ENCODE peak calls at places on chromosome 4, in five cellular contexts. Q is AG08396; C is hypothalamus; L is PC-3; J is stimulated activated CD4-positive, alpha-beta T cell treated with anti-CD3 and anti-CD28 coated beads, Interleukin-15, amount 100 ng/mL, for 1 hour. N is an unnamed sample.

GRCh38 chr4:98474408-98474844 is 184.0 kb downstream of the TSPAN5 start:
- DNase-seq in Q (no peak), C (no peak), L (peak), J (no peak), N (no peak)

GRCh38 chr4:175705407-175705806 is 106.7 kb downstream of the GPM6A start:
- DNase-seq in Q (no peak), C (peak), L (no peak), J (no peak), N (no peak)

GRCh38 chr4:31016322-31017061 is 296.3 kb downstream of the PCDH7 start:
- DNase-seq in Q (no peak), C (no peak), L (no peak), J (no peak), N (no peak)

GRCh38 chr4:1411436-1412375 is 5.5 kb upstream of the NKX1-1 start:
- DNase-seq in Q (peak), C (no peak), L (no peak), J (no peak), N (no peak)

GRCh38 chr4:99636422-99636821 is 21.2 kb downstream of the C4orf54 start:
- DNase-seq in Q (no peak), C (no peak), L (no peak), J (no peak), N (no peak)

GRCh38 chr4:150033937-150034336 is 44.3 kb upstream of the DCLK2 start:
- DNase-seq in Q (no peak), C (no peak), L (peak), J (no peak), N (no peak)

GRCh38 chr4:141711211-141711610 is 74.8 kb downstream of the IL15 start:
- DNase-seq in Q (peak), C (no peak), L (peak), J (no peak), N (no peak)

GRCh38 chr4:77187231-77187630 is 30.2 kb downstream of the CCNG2 start:
- DNase-seq in Q (no peak), C (no peak), L (no peak), J (no peak), N (no peak)

GRCh38 chr4:172392741-172393140 is 579.5 kb downstream of the GALNTL6 start:
- DNase-seq in Q (no peak), C (no peak), L (no peak), J (no peak), N (no peak)

GRCh38 chr4:13921805-13922204 is 294.3 kb upstream of the BOD1L1 start:
- DNase-seq in Q (peak), C (no peak), L (no peak), J (no peak), N (no peak)

N was measured in ascending aorta.